ENCODE peak calls at places on chromosomes 2 and 18, in eight cellular contexts. One of them, this sample, is unnamed.

GRCh38 chr18:2846638-2847340 is at the start of gene EMILIN2:
- DNase-seq in RWPE1: peak; percentile 31
- DNase-seq in activated naive CD4-positive, alpha-beta T cell: no peak
- DNase-seq in GM13977: peak; percentile 87
- DNase-seq in foreskin fibroblast: peak; percentile 72
- DNase-seq in A549: no peak
- DNase-seq in NCI-H2171 treated with DMSO at 0.1 percent for 48 hours: no peak
- DNase-seq in K562: peak; percentile 72
- DNase-seq in this sample: peak; percentile 67

GRCh38 chr18:7605705-7606104 is 38.6 kb downstream of the PTPRM start:
- DNase-seq in RWPE1: no peak
- DNase-seq in activated naive CD4-positive, alpha-beta T cell: no peak
- DNase-seq in GM13977: no peak
- DNase-seq in foreskin fibroblast: no peak
- DNase-seq in A549: no peak
- DNase-seq in NCI-H2171 treated with DMSO at 0.1 percent for 48 hours: no peak
- DNase-seq in K562: no peak
- DNase-seq in this sample: no peak

GRCh38 chr18:61963705-61964104 is 70.9 kb upstream of the RNF152 start:
- DNase-seq in RWPE1: no peak
- DNase-seq in activated naive CD4-positive, alpha-beta T cell: no peak
- DNase-seq in GM13977: no peak
- DNase-seq in foreskin fibroblast: no peak
- DNase-seq in A549: no peak
- DNase-seq in NCI-H2171 treated with DMSO at 0.1 percent for 48 hours: no peak
- DNase-seq in K562: no peak
- DNase-seq in this sample: no peak

GRCh38 chr2:199603748-199604291 is 146.1 kb upstream of the SATB2 start:
- DNase-seq in RWPE1: no peak
- DNase-seq in activated naive CD4-positive, alpha-beta T cell: no peak
- DNase-seq in GM13977: no peak
- DNase-seq in foreskin fibroblast: peak; percentile 13
- DNase-seq in A549: no peak
- DNase-seq in NCI-H2171 treated with DMSO at 0.1 percent for 48 hours: no peak
- DNase-seq in K562: no peak
- DNase-seq in this sample: no peak

GRCh38 chr2:196606516-196606915 is 33.0 kb upstream of the CCDC150 start:
- DNase-seq in RWPE1: no peak
- DNase-seq in activated naive CD4-positive, alpha-beta T cell: no peak
- DNase-seq in GM13977: no peak
- DNase-seq in foreskin fibroblast: no peak
- DNase-seq in A549: no peak
- DNase-seq in NCI-H2171 treated with DMSO at 0.1 percent for 48 hours: no peak
- DNase-seq in K562: no peak
- DNase-seq in this sample: no peak

GRCh38 chr2:236548179-236548918 is 21.3 kb upstream of the ACKR3 start:
- DNase-seq in RWPE1: no peak
- DNase-seq in activated naive CD4-positive, alpha-beta T cell: no peak
- DNase-seq in GM13977: no peak
- DNase-seq in foreskin fibroblast: no peak
- DNase-seq in A549: no peak
- DNase-seq in NCI-H2171 treated with DMSO at 0.1 percent for 48 hours: no peak
- DNase-seq in K562: no peak
- DNase-seq in this sample: no peak

GRCh38 chr2:157733263-157733662 is 104.6 kb upstream of the ACVR1C start:
- DNase-seq in RWPE1: no peak
- DNase-seq in activated naive CD4-positive, alpha-beta T cell: no peak
- DNase-seq in GM13977: no peak
- DNase-seq in foreskin fibroblast: no peak
- DNase-seq in A549: no peak
- DNase-seq in NCI-H2171 treated with DMSO at 0.1 percent for 48 hours: no peak
- DNase-seq in K562: no peak
- DNase-seq in this sample: no peak

GRCh38 chr2:105398522-105399206 is at the start of gene FHL2:
- DNase-seq in RWPE1: peak; percentile 68
- DNase-seq in activated naive CD4-positive, alpha-beta T cell: peak; percentile 53
- DNase-seq in GM13977: peak; percentile 90
- DNase-seq in foreskin fibroblast: peak; percentile 94
- DNase-seq in A549: peak; percentile 62
- DNase-seq in NCI-H2171 treated with DMSO at 0.1 percent for 48 hours: peak; percentile 61
- DNase-seq in K562: peak; percentile 77
- DNase-seq in this sample: peak; percentile 40

GRCh38 chr2:217075225-217075802 is 215.4 kb upstream of the TNP1 start:
- DNase-seq in RWPE1: no peak
- DNase-seq in activated naive CD4-positive, alpha-beta T cell: no peak
- DNase-seq in GM13977: no peak
- DNase-seq in foreskin fibroblast: peak; percentile 70
- DNase-seq in A549: no peak
- DNase-seq in NCI-H2171 treated with DMSO at 0.1 percent for 48 hours: no peak
- DNase-seq in K562: no peak
- DNase-seq in this sample: no peak

GRCh38 chr18:13525381-13526029 is 200.9 kb downstream of the FAM210A start:
- DNase-seq in RWPE1: no peak
- DNase-seq in activated naive CD4-positive, alpha-beta T cell: no peak
- DNase-seq in GM13977: no peak
- DNase-seq in foreskin fibroblast: no peak
- DNase-seq in A549: no peak
- DNase-seq in NCI-H2171 treated with DMSO at 0.1 percent for 48 hours: no peak
- DNase-seq in K562: no peak
- DNase-seq in this sample: no peak

GRCh38 chr18:34707670-34708069 is 2.4 kb upstream of the DTNA start:
- DNase-seq in RWPE1: peak; percentile 55
- DNase-seq in activated naive CD4-positive, alpha-beta T cell: no peak
- DNase-seq in GM13977: no peak
- DNase-seq in foreskin fibroblast: peak; percentile 96
- DNase-seq in A549: peak; percentile 6
- DNase-seq in NCI-H2171 treated with DMSO at 0.1 percent for 48 hours: peak; percentile 92
- DNase-seq in K562: no peak
- DNase-seq in this sample: no peak

GRCh38 chr2:98554116-98554861 is 54.0 kb downstream of the COA5 start:
- DNase-seq in RWPE1: no peak
- DNase-seq in activated naive CD4-positive, alpha-beta T cell: no peak
- DNase-seq in GM13977: no peak
- DNase-seq in foreskin fibroblast: no peak
- DNase-seq in A549: no peak
- DNase-seq in NCI-H2171 treated with DMSO at 0.1 percent for 48 hours: no peak
- DNase-seq in K562: no peak
- DNase-seq in this sample: no peak

GRCh38 chr18:671405-671804 is 14.0 kb downstream of the TYMS start:
- DNase-seq in RWPE1: no peak
- DNase-seq in activated naive CD4-positive, alpha-beta T cell: no peak
- DNase-seq in GM13977: no peak
- DNase-seq in foreskin fibroblast: no peak
- DNase-seq in A549: no peak
- DNase-seq in NCI-H2171 treated with DMSO at 0.1 percent for 48 hours: no peak
- DNase-seq in K562: no peak
- DNase-seq in this sample: no peak

GRCh38 chr2:220277445-220277960 is 650.1 kb downstream of the SLC4A3 start:
- DNase-seq in RWPE1: peak; percentile 62
- DNase-seq in activated naive CD4-positive, alpha-beta T cell: no peak
- DNase-seq in GM13977: no peak
- DNase-seq in foreskin fibroblast: peak; percentile 87
- DNase-seq in A549: peak; percentile 71
- DNase-seq in NCI-H2171 treated with DMSO at 0.1 percent for 48 hours: no peak
- DNase-seq in K562: no peak
- DNase-seq in this sample: no peak

GRCh38 chr18:79625195-79625923 is 54.2 kb upstream of the CTDP1 start:
- DNase-seq in RWPE1: no peak
- DNase-seq in activated naive CD4-positive, alpha-beta T cell: no peak
- DNase-seq in GM13977: peak; percentile 84
- DNase-seq in foreskin fibroblast: no peak
- DNase-seq in A549: no peak
- DNase-seq in NCI-H2171 treated with DMSO at 0.1 percent for 48 hours: no peak
- DNase-seq in K562: no peak
- DNase-seq in this sample: peak; percentile 63

GRCh38 chr2:19141234-19142004 is 217.0 kb downstream of the OSR1 start:
- DNase-seq in RWPE1: no peak
- DNase-seq in activated naive CD4-positive, alpha-beta T cell: no peak
- DNase-seq in GM13977: no peak
- DNase-seq in foreskin fibroblast: no peak
- DNase-seq in A549: peak; percentile 26
- DNase-seq in NCI-H2171 treated with DMSO at 0.1 percent for 48 hours: no peak
- DNase-seq in K562: no peak
- DNase-seq in this sample: no peak

GRCh38 chr2:235493775-235494715 is at the start of gene AGAP1:
- DNase-seq in RWPE1: peak; percentile 85
- DNase-seq in activated naive CD4-positive, alpha-beta T cell: no peak
- DNase-seq in GM13977: peak; percentile 63
- DNase-seq in foreskin fibroblast: peak; percentile 97
- DNase-seq in A549: peak; percentile 70
- DNase-seq in NCI-H2171 treated with DMSO at 0.1 percent for 48 hours: peak; percentile 64
- DNase-seq in K562: peak; percentile 84
- DNase-seq in this sample: peak; percentile 28

GRCh38 chr2:172698041-172698863 is 37.4 kb upstream of the RAPGEF4 start:
- DNase-seq in RWPE1: peak; percentile 87
- DNase-seq in activated naive CD4-positive, alpha-beta T cell: no peak
- DNase-seq in GM13977: peak; percentile 69
- DNase-seq in foreskin fibroblast: peak; percentile 94
- DNase-seq in A549: peak; percentile 49
- DNase-seq in NCI-H2171 treated with DMSO at 0.1 percent for 48 hours: no peak
- DNase-seq in K562: no peak
- DNase-seq in this sample: peak; percentile 36

GRCh38 chr2:215358312-215358845 is 46.5 kb downstream of the ATIC start:
- DNase-seq in RWPE1: no peak
- DNase-seq in activated naive CD4-positive, alpha-beta T cell: no peak
- DNase-seq in GM13977: no peak
- DNase-seq in foreskin fibroblast: peak; percentile 50
- DNase-seq in A549: no peak
- DNase-seq in NCI-H2171 treated with DMSO at 0.1 percent for 48 hours: no peak
- DNase-seq in K562: no peak
- DNase-seq in this sample: no peak

GRCh38 chr2:190267302-190267701 is 52.3 kb downstream of the HIBCH start:
- DNase-seq in RWPE1: peak; percentile 45
- DNase-seq in activated naive CD4-positive, alpha-beta T cell: no peak
- DNase-seq in GM13977: no peak
- DNase-seq in foreskin fibroblast: peak; percentile 85
- DNase-seq in A549: peak; percentile 5
- DNase-seq in NCI-H2171 treated with DMSO at 0.1 percent for 48 hours: no peak
- DNase-seq in K562: no peak
- DNase-seq in this sample: no peak

GRCh38 chr18:49249523-49249922 is 210.9 kb downstream of the DYM start:
- DNase-seq in RWPE1: peak; percentile 54
- DNase-seq in activated naive CD4-positive, alpha-beta T cell: no peak
- DNase-seq in GM13977: no peak
- DNase-seq in foreskin fibroblast: peak; percentile 90
- DNase-seq in A549: no peak
- DNase-seq in NCI-H2171 treated with DMSO at 0.1 percent for 48 hours: no peak
- DNase-seq in K562: no peak
- DNase-seq in this sample: no peak

GRCh38 chr18:76391746-76392145 is 103.3 kb downstream of the ZNF516 start:
- DNase-seq in RWPE1: no peak
- DNase-seq in activated naive CD4-positive, alpha-beta T cell: no peak
- DNase-seq in GM13977: no peak
- DNase-seq in foreskin fibroblast: no peak
- DNase-seq in A549: no peak
- DNase-seq in NCI-H2171 treated with DMSO at 0.1 percent for 48 hours: no peak
- DNase-seq in K562: no peak
- DNase-seq in this sample: no peak

GRCh38 chr18:34694611-34695165 is 15.4 kb upstream of the DTNA start:
- DNase-seq in RWPE1: no peak
- DNase-seq in activated naive CD4-positive, alpha-beta T cell: no peak
- DNase-seq in GM13977: no peak
- DNase-seq in foreskin fibroblast: no peak
- DNase-seq in A549: no peak
- DNase-seq in NCI-H2171 treated with DMSO at 0.1 percent for 48 hours: no peak
- DNase-seq in K562: no peak
- DNase-seq in this sample: no peak

GRCh38 chr18:31819106-31819924 is 58.6 kb upstream of the SLC25A52 start:
- DNase-seq in RWPE1: peak; percentile 9
- DNase-seq in activated naive CD4-positive, alpha-beta T cell: no peak
- DNase-seq in GM13977: peak; percentile 34
- DNase-seq in foreskin fibroblast: peak; percentile 68
- DNase-seq in A549: peak; percentile 2
- DNase-seq in NCI-H2171 treated with DMSO at 0.1 percent for 48 hours: peak; percentile 45
- DNase-seq in K562: peak; percentile 17
- DNase-seq in this sample: peak; percentile 64

GRCh38 chr2:103139628-103140268 is 377.9 kb downstream of the TMEM182 start:
- DNase-seq in RWPE1: no peak
- DNase-seq in activated naive CD4-positive, alpha-beta T cell: no peak
- DNase-seq in GM13977: no peak
- DNase-seq in foreskin fibroblast: no peak
- DNase-seq in A549: no peak
- DNase-seq in NCI-H2171 treated with DMSO at 0.1 percent for 48 hours: no peak
- DNase-seq in K562: no peak
- DNase-seq in this sample: peak; percentile 9

GRCh38 chr2:117127680-117128079 is 686.8 kb upstream of the DDX18 start:
- DNase-seq in RWPE1: no peak
- DNase-seq in activated naive CD4-positive, alpha-beta T cell: no peak
- DNase-seq in GM13977: no peak
- DNase-seq in foreskin fibroblast: no peak
- DNase-seq in A549: no peak
- DNase-seq in NCI-H2171 treated with DMSO at 0.1 percent for 48 hours: no peak
- DNase-seq in K562: no peak
- DNase-seq in this sample: no peak

GRCh38 chr2:172535119-172535518 is 20.8 kb upstream of the PDK1 start:
- DNase-seq in RWPE1: no peak
- DNase-seq in activated naive CD4-positive, alpha-beta T cell: no peak
- DNase-seq in GM13977: no peak
- DNase-seq in foreskin fibroblast: no peak
- DNase-seq in A549: no peak
- DNase-seq in NCI-H2171 treated with DMSO at 0.1 percent for 48 hours: no peak
- DNase-seq in K562: no peak
- DNase-seq in this sample: no peak

GRCh38 chr2:119753041-119753929 is 6.4 kb upstream of the PTPN4 start:
- DNase-seq in RWPE1: no peak
- DNase-seq in activated naive CD4-positive, alpha-beta T cell: no peak
- DNase-seq in GM13977: peak; percentile 46
- DNase-seq in foreskin fibroblast: peak; percentile 76
- DNase-seq in A549: peak; percentile 39
- DNase-seq in NCI-H2171 treated with DMSO at 0.1 percent for 48 hours: peak; percentile 42
- DNase-seq in K562: no peak
- DNase-seq in this sample: peak; percentile 59

GRCh38 chr2:238406998-238407285 is 19.8 kb upstream of the ASB1 start:
- DNase-seq in RWPE1: no peak
- DNase-seq in activated naive CD4-positive, alpha-beta T cell: no peak
- DNase-seq in GM13977: no peak
- DNase-seq in foreskin fibroblast: no peak
- DNase-seq in A549: no peak
- DNase-seq in NCI-H2171 treated with DMSO at 0.1 percent for 48 hours: no peak
- DNase-seq in K562: no peak
- DNase-seq in this sample: no peak

GRCh38 chr2:37639631-37640030 is 31.8 kb downstream of the CDC42EP3 start:
- DNase-seq in RWPE1: no peak
- DNase-seq in activated naive CD4-positive, alpha-beta T cell: no peak
- DNase-seq in GM13977: no peak
- DNase-seq in foreskin fibroblast: no peak
- DNase-seq in A549: no peak
- DNase-seq in NCI-H2171 treated with DMSO at 0.1 percent for 48 hours: no peak
- DNase-seq in K562: no peak
- DNase-seq in this sample: no peak

GRCh38 chr2:28454016-28454930 is 41.6 kb upstream of the PLB1 start:
- DNase-seq in RWPE1: no peak
- DNase-seq in activated naive CD4-positive, alpha-beta T cell: no peak
- DNase-seq in GM13977: no peak
- DNase-seq in foreskin fibroblast: peak; percentile 67
- DNase-seq in A549: no peak
- DNase-seq in NCI-H2171 treated with DMSO at 0.1 percent for 48 hours: no peak
- DNase-seq in K562: no peak
- DNase-seq in this sample: no peak